ENCODE peak calls at places on chromosomes 11 and 22, in five cellular contexts. P is HepG2; X is activated CD4-positive, alpha-beta memory T cell treated with anti-CD3 and anti-CD28 coated beads, Interleukin-2, amount 10 ng/mL, durations not matched to agents 7 days and 5 days; O is DMS153; F is non-pigmented ciliary epithelial cell. U is an unnamed sample.

GRCh38 chr22:42116848-42117424 is 13.7 kb downstream of the CYP2D6 start:
- DNase-seq in P (no peak), X (no peak), O (no peak), F (no peak), U (no peak)

GRCh38 chr11:47784785-47785381 is 17.7 kb upstream of the FNBP4 start:
- DNase-seq in P (no peak), X (no peak), O (no peak), F (no peak), U (no peak)

GRCh38 chr22:24460418-24461089 is 33.2 kb downstream of the ADORA2A start:
- DNase-seq in P (peak; percentile 28), X (no peak), O (no peak), F (no peak), U (no peak)

GRCh38 chr11:8814209-8814922 is 96.6 kb upstream of the AKIP1 start:
- DNase-seq in P (no peak), X (no peak), O (peak; percentile 33), F (no peak), U (no peak)

GRCh38 chr11:71447791-71448256 is 369 bp downstream of the DHCR7 start:
- DNase-seq in P (no peak), X (peak; percentile 58), O (no peak), F (no peak), U (peak; percentile 91)

GRCh38 chr11:112599265-112599664 is 338.6 kb upstream of the PLET1 start:
- DNase-seq in P (no peak), X (no peak), O (no peak), F (no peak), U (no peak)

GRCh38 chr11:70488171-70488570 is 89.8 kb downstream of the CTTN start:
- DNase-seq in P (no peak), X (no peak), O (no peak), F (no peak), U (no peak)

GRCh38 chr11:83007909-83008580 is 63.7 kb downstream of the RAB30 start:
- DNase-seq in P (peak; percentile 88), X (no peak), O (no peak), F (no peak), U (peak; percentile 61)

GRCh38 chr22:48755332-48755949 is 1072.2 kb downstream of the BRD1 start:
- DNase-seq in P (no peak), X (peak; percentile 9), O (no peak), F (no peak), U (no peak)

GRCh38 chr11:67024410-67024809 is 1.5 kb downstream of the SYT12 start:
- DNase-seq in P (no peak), X (peak; percentile 74), O (no peak), F (no peak), U (no peak)

GRCh38 chr11:93498099-93499040 is 44.8 kb downstream of the SMCO4 start:
- DNase-seq in P (no peak), X (no peak), O (no peak), F (peak; percentile 17), U (no peak)

GRCh38 chr11:47523491-47524199 is 29.3 kb downstream of the CELF1 start:
- DNase-seq in P (peak; percentile 36), X (peak; percentile 21), O (no peak), F (peak; percentile 76), U (peak; percentile 40)

GRCh38 chr22:17159504-17159951 is 451 bp upstream of the HDHD5 start:
- DNase-seq in P (no peak), X (peak; percentile 54), O (peak; percentile 10), F (peak; percentile 13), U (peak; percentile 81)

GRCh38 chr22:36246718-36247117 is 6.2 kb upstream of the APOL1 start:
- DNase-seq in P (no peak), X (no peak), O (no peak), F (no peak), U (no peak)

GRCh38 chr22:38706101-38706884 is 549 bp downstream of the GTPBP1 start:
- DNase-seq in P (no peak), X (peak; percentile 53), O (no peak), F (no peak), U (no peak)

GRCh38 chr11:14396289-14396688 is 37.3 kb upstream of the RRAS2 start:
- DNase-seq in P (no peak), X (no peak), O (no peak), F (no peak), U (no peak)